ENCODE peak calls at places on chromosomes 7 and 10, in eight cellular contexts. One of them, this sample, is unnamed.

GRCh38 chr7:77531038-77531437 is 6.1 kb upstream of the PTPN12 start:
- DNase-seq in endothelial cell of umbilical vein: no peak
- DNase-seq in CD8-positive, alpha-beta memory T cell: no peak
- DNase-seq in suprapubic skin: no peak
- DNase-seq in fibroblast of pulmonary artery: no peak
- DNase-seq in HL-60: no peak
- DNase-seq in Peyer's patch: no peak
- DNase-seq in heart left ventricle: no peak
- DNase-seq in this sample: no peak

GRCh38 chr7:37281368-37282092 is 167.1 kb downstream of the ELMO1 start:
- DNase-seq in endothelial cell of umbilical vein: no peak
- DNase-seq in CD8-positive, alpha-beta memory T cell: no peak
- DNase-seq in suprapubic skin: no peak
- DNase-seq in fibroblast of pulmonary artery: no peak
- DNase-seq in HL-60: no peak
- DNase-seq in Peyer's patch: no peak
- DNase-seq in heart left ventricle: no peak
- DNase-seq in this sample: no peak

GRCh38 chr10:47366731-47367460 is 17.2 kb downstream of the ZNF488 start:
- DNase-seq in endothelial cell of umbilical vein: no peak
- DNase-seq in CD8-positive, alpha-beta memory T cell: no peak
- DNase-seq in suprapubic skin: peak
- DNase-seq in fibroblast of pulmonary artery: no peak
- DNase-seq in HL-60: no peak
- DNase-seq in Peyer's patch: no peak
- DNase-seq in heart left ventricle: no peak
- DNase-seq in this sample: no peak

GRCh38 chr7:54802841-54803240 is 43.8 kb upstream of the SEC61G start:
- DNase-seq in endothelial cell of umbilical vein: no peak
- DNase-seq in CD8-positive, alpha-beta memory T cell: no peak
- DNase-seq in suprapubic skin: no peak
- DNase-seq in fibroblast of pulmonary artery: peak
- DNase-seq in HL-60: no peak
- DNase-seq in Peyer's patch: no peak
- DNase-seq in heart left ventricle: no peak
- DNase-seq in this sample: no peak

GRCh38 chr10:80177781-80178636 is 27.3 kb downstream of the ANXA11 start:
- DNase-seq in endothelial cell of umbilical vein: no peak
- DNase-seq in CD8-positive, alpha-beta memory T cell: no peak
- DNase-seq in suprapubic skin: no peak
- DNase-seq in fibroblast of pulmonary artery: peak
- DNase-seq in HL-60: no peak
- DNase-seq in Peyer's patch: no peak
- DNase-seq in heart left ventricle: no peak
- DNase-seq in this sample: no peak

GRCh38 chr10:133355991-133356390 is 1.8 kb downstream of the FUOM start:
- DNase-seq in endothelial cell of umbilical vein: no peak
- DNase-seq in CD8-positive, alpha-beta memory T cell: no peak
- DNase-seq in suprapubic skin: peak
- DNase-seq in fibroblast of pulmonary artery: no peak
- DNase-seq in HL-60: no peak
- DNase-seq in Peyer's patch: no peak
- DNase-seq in heart left ventricle: no peak
- DNase-seq in this sample: no peak

GRCh38 chr7:82677493-82677892 is 233.9 kb upstream of the CACNA2D1 start:
- DNase-seq in endothelial cell of umbilical vein: no peak
- DNase-seq in CD8-positive, alpha-beta memory T cell: peak
- DNase-seq in suprapubic skin: no peak
- DNase-seq in fibroblast of pulmonary artery: no peak
- DNase-seq in HL-60: no peak
- DNase-seq in Peyer's patch: no peak
- DNase-seq in heart left ventricle: no peak
- DNase-seq in this sample: no peak

GRCh38 chr10:58921366-58921947 is 255.0 kb upstream of the PHYHIPL start:
- DNase-seq in endothelial cell of umbilical vein: no peak
- DNase-seq in CD8-positive, alpha-beta memory T cell: no peak
- DNase-seq in suprapubic skin: no peak
- DNase-seq in fibroblast of pulmonary artery: no peak
- DNase-seq in HL-60: no peak
- DNase-seq in Peyer's patch: no peak
- DNase-seq in heart left ventricle: no peak
- DNase-seq in this sample: no peak

GRCh38 chr10:110392121-110392859 is 87.6 kb upstream of the SMNDC1 start:
- DNase-seq in endothelial cell of umbilical vein: peak
- DNase-seq in CD8-positive, alpha-beta memory T cell: no peak
- DNase-seq in suprapubic skin: no peak
- DNase-seq in fibroblast of pulmonary artery: no peak
- DNase-seq in HL-60: no peak
- DNase-seq in Peyer's patch: peak
- DNase-seq in heart left ventricle: no peak
- DNase-seq in this sample: no peak

GRCh38 chr10:117360016-117360415 is 15.2 kb downstream of the PDZD8 start:
- DNase-seq in endothelial cell of umbilical vein: no peak
- DNase-seq in CD8-positive, alpha-beta memory T cell: no peak
- DNase-seq in suprapubic skin: no peak
- DNase-seq in fibroblast of pulmonary artery: no peak
- DNase-seq in HL-60: no peak
- DNase-seq in Peyer's patch: no peak
- DNase-seq in heart left ventricle: no peak
- DNase-seq in this sample: no peak

GRCh38 chr10:128050937-128051336 is 75.3 kb downstream of the MKI67 start:
- DNase-seq in endothelial cell of umbilical vein: no peak
- DNase-seq in CD8-positive, alpha-beta memory T cell: no peak
- DNase-seq in suprapubic skin: peak
- DNase-seq in fibroblast of pulmonary artery: peak
- DNase-seq in HL-60: no peak
- DNase-seq in Peyer's patch: no peak
- DNase-seq in heart left ventricle: peak
- DNase-seq in this sample: no peak

GRCh38 chr7:144723311-144723710 is 112.5 kb downstream of the TPK1 start:
- DNase-seq in endothelial cell of umbilical vein: no peak
- DNase-seq in CD8-positive, alpha-beta memory T cell: no peak
- DNase-seq in suprapubic skin: no peak
- DNase-seq in fibroblast of pulmonary artery: no peak
- DNase-seq in HL-60: no peak
- DNase-seq in Peyer's patch: no peak
- DNase-seq in heart left ventricle: no peak
- DNase-seq in this sample: no peak

GRCh38 chr7:126667742-126668366 is 584.9 kb downstream of the GRM8 start:
- DNase-seq in endothelial cell of umbilical vein: no peak
- DNase-seq in CD8-positive, alpha-beta memory T cell: no peak
- DNase-seq in suprapubic skin: no peak
- DNase-seq in fibroblast of pulmonary artery: no peak
- DNase-seq in HL-60: no peak
- DNase-seq in Peyer's patch: no peak
- DNase-seq in heart left ventricle: no peak
- DNase-seq in this sample: no peak

GRCh38 chr7:76428868-76429805 is 4.4 kb downstream of the ZP3 start:
- DNase-seq in endothelial cell of umbilical vein: peak
- DNase-seq in CD8-positive, alpha-beta memory T cell: no peak
- DNase-seq in suprapubic skin: peak
- DNase-seq in fibroblast of pulmonary artery: peak
- DNase-seq in HL-60: peak
- DNase-seq in Peyer's patch: no peak
- DNase-seq in heart left ventricle: no peak
- DNase-seq in this sample: no peak

GRCh38 chr7:107150375-107151073 is 18.3 kb upstream of the HBP1 start:
- DNase-seq in endothelial cell of umbilical vein: peak
- DNase-seq in CD8-positive, alpha-beta memory T cell: peak
- DNase-seq in suprapubic skin: peak
- DNase-seq in fibroblast of pulmonary artery: peak
- DNase-seq in HL-60: no peak
- DNase-seq in Peyer's patch: peak
- DNase-seq in heart left ventricle: peak
- DNase-seq in this sample: no peak

GRCh38 chr10:58529077-58529728 is 16.5 kb downstream of the BICC1 start:
- DNase-seq in endothelial cell of umbilical vein: no peak
- DNase-seq in CD8-positive, alpha-beta memory T cell: no peak
- DNase-seq in suprapubic skin: no peak
- DNase-seq in fibroblast of pulmonary artery: no peak
- DNase-seq in HL-60: no peak
- DNase-seq in Peyer's patch: no peak
- DNase-seq in heart left ventricle: no peak
- DNase-seq in this sample: no peak

GRCh38 chr7:134067164-134067563 is 60.0 kb upstream of the LRGUK start:
- DNase-seq in endothelial cell of umbilical vein: no peak
- DNase-seq in CD8-positive, alpha-beta memory T cell: no peak
- DNase-seq in suprapubic skin: no peak
- DNase-seq in fibroblast of pulmonary artery: no peak
- DNase-seq in HL-60: no peak
- DNase-seq in Peyer's patch: no peak
- DNase-seq in heart left ventricle: no peak
- DNase-seq in this sample: no peak

GRCh38 chr10:51894752-51895151 is 195.4 kb upstream of the CSTF2T start:
- DNase-seq in endothelial cell of umbilical vein: no peak
- DNase-seq in CD8-positive, alpha-beta memory T cell: no peak
- DNase-seq in suprapubic skin: no peak
- DNase-seq in fibroblast of pulmonary artery: peak
- DNase-seq in HL-60: no peak
- DNase-seq in Peyer's patch: no peak
- DNase-seq in heart left ventricle: no peak
- DNase-seq in this sample: no peak

GRCh38 chr7:132836746-132837145 is 245.1 kb downstream of the CHCHD3 start:
- DNase-seq in endothelial cell of umbilical vein: no peak
- DNase-seq in CD8-positive, alpha-beta memory T cell: no peak
- DNase-seq in suprapubic skin: no peak
- DNase-seq in fibroblast of pulmonary artery: peak
- DNase-seq in HL-60: no peak
- DNase-seq in Peyer's patch: no peak
- DNase-seq in heart left ventricle: no peak
- DNase-seq in this sample: no peak

GRCh38 chr7:35991511-35992232 is 161.4 kb upstream of the EEPD1 start:
- DNase-seq in endothelial cell of umbilical vein: no peak
- DNase-seq in CD8-positive, alpha-beta memory T cell: no peak
- DNase-seq in suprapubic skin: no peak
- DNase-seq in fibroblast of pulmonary artery: no peak
- DNase-seq in HL-60: no peak
- DNase-seq in Peyer's patch: no peak
- DNase-seq in heart left ventricle: no peak
- DNase-seq in this sample: no peak

GRCh38 chr7:80128918-80129317 is 5.7 kb upstream of the GNAI1 start:
- DNase-seq in endothelial cell of umbilical vein: no peak
- DNase-seq in CD8-positive, alpha-beta memory T cell: no peak
- DNase-seq in suprapubic skin: no peak
- DNase-seq in fibroblast of pulmonary artery: no peak
- DNase-seq in HL-60: no peak
- DNase-seq in Peyer's patch: no peak
- DNase-seq in heart left ventricle: no peak
- DNase-seq in this sample: peak

DNA sequence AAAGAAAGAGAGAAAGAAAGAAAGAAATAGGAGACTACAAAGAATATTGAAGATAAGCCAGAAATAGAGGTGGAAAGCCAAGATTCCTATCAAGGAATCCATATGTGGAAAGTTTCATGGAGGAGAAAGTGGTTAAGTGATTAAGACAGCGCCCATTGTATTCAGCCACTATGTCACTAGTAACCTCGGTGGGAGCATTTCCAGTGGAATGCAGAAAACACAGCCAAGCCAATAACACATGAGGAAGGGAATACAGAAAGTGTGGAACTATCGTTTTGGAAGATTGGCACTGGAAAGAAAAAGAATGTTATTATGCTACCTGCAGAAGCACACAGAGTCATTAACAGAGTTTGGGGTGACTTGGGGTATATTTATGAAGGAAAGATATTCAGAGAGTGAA is 2.7 kb downstream of the MGAM2 start:
- DNase-seq in endothelial cell of umbilical vein: no peak
- DNase-seq in CD8-positive, alpha-beta memory T cell: no peak
- DNase-seq in suprapubic skin: no peak
- DNase-seq in fibroblast of pulmonary artery: no peak
- DNase-seq in HL-60: no peak
- DNase-seq in Peyer's patch: no peak
- DNase-seq in heart left ventricle: no peak
- DNase-seq in this sample: no peak
- H3K4me3 ChIP-seq in endothelial cell of umbilical vein: no peak
- H3K4me3 ChIP-seq in CD8-positive, alpha-beta memory T cell: no peak
- H3K4me3 ChIP-seq in suprapubic skin: no peak
- H3K4me3 ChIP-seq in fibroblast of pulmonary artery: no peak
- H3K4me3 ChIP-seq in HL-60: no peak
- H3K4me3 ChIP-seq in Peyer's patch: no peak
- H3K4me3 ChIP-seq in heart left ventricle: no peak
- H3K4me3 ChIP-seq in this sample: no peak

GRCh38 chr10:122462533-122463465 is 1.4 kb downstream of the HTRA1 start:
- DNase-seq in endothelial cell of umbilical vein: peak
- DNase-seq in CD8-positive, alpha-beta memory T cell: no peak
- DNase-seq in suprapubic skin: peak
- DNase-seq in fibroblast of pulmonary artery: peak
- DNase-seq in HL-60: no peak
- DNase-seq in Peyer's patch: no peak
- DNase-seq in heart left ventricle: peak
- DNase-seq in this sample: no peak

GRCh38 chr10:122464575-122464974 is 3.2 kb downstream of the HTRA1 start:
- DNase-seq in endothelial cell of umbilical vein: no peak
- DNase-seq in CD8-positive, alpha-beta memory T cell: no peak
- DNase-seq in suprapubic skin: no peak
- DNase-seq in fibroblast of pulmonary artery: no peak
- DNase-seq in HL-60: no peak
- DNase-seq in Peyer's patch: no peak
- DNase-seq in heart left ventricle: peak
- DNase-seq in this sample: no peak

GRCh38 chr10:122465401-122465800 is 4.0 kb downstream of the HTRA1 start:
- DNase-seq in endothelial cell of umbilical vein: no peak
- DNase-seq in CD8-positive, alpha-beta memory T cell: no peak
- DNase-seq in suprapubic skin: no peak
- DNase-seq in fibroblast of pulmonary artery: no peak
- DNase-seq in HL-60: no peak
- DNase-seq in Peyer's patch: no peak
- DNase-seq in heart left ventricle: no peak
- DNase-seq in this sample: no peak

GRCh38 chr10:122463466-122464157 is 2.3 kb downstream of the HTRA1 start:
- DNase-seq in endothelial cell of umbilical vein: no peak
- DNase-seq in CD8-positive, alpha-beta memory T cell: no peak
- DNase-seq in suprapubic skin: no peak
- DNase-seq in fibroblast of pulmonary artery: no peak
- DNase-seq in HL-60: no peak
- DNase-seq in Peyer's patch: no peak
- DNase-seq in heart left ventricle: no peak
- DNase-seq in this sample: no peak

GRCh38 chr10:122464158-122464510 is 2.8 kb downstream of the HTRA1 start:
- DNase-seq in endothelial cell of umbilical vein: no peak
- DNase-seq in CD8-positive, alpha-beta memory T cell: no peak
- DNase-seq in suprapubic skin: no peak
- DNase-seq in fibroblast of pulmonary artery: no peak
- DNase-seq in HL-60: no peak
- DNase-seq in Peyer's patch: no peak
- DNase-seq in heart left ventricle: no peak
- DNase-seq in this sample: no peak
- H3K4me3 ChIP-seq in endothelial cell of umbilical vein: no peak
- H3K4me3 ChIP-seq in CD8-positive, alpha-beta memory T cell: no peak
- H3K4me3 ChIP-seq in suprapubic skin: peak
- H3K4me3 ChIP-seq in fibroblast of pulmonary artery: no peak
- H3K4me3 ChIP-seq in HL-60: no peak
- H3K4me3 ChIP-seq in Peyer's patch: no peak
- H3K4me3 ChIP-seq in heart left ventricle: no peak
- H3K4me3 ChIP-seq in this sample: no peak

GRCh38 chr10:86376852-86377796 is 10.5 kb upstream of the GRID1 start:
- DNase-seq in endothelial cell of umbilical vein: peak
- DNase-seq in CD8-positive, alpha-beta memory T cell: peak
- DNase-seq in suprapubic skin: peak
- DNase-seq in fibroblast of pulmonary artery: peak
- DNase-seq in HL-60: no peak
- DNase-seq in Peyer's patch: peak
- DNase-seq in heart left ventricle: peak
- DNase-seq in this sample: peak
- H3K4me3 ChIP-seq in endothelial cell of umbilical vein: no peak
- H3K4me3 ChIP-seq in CD8-positive, alpha-beta memory T cell: no peak
- H3K4me3 ChIP-seq in suprapubic skin: peak
- H3K4me3 ChIP-seq in fibroblast of pulmonary artery: no peak
- H3K4me3 ChIP-seq in HL-60: no peak
- H3K4me3 ChIP-seq in Peyer's patch: peak
- H3K4me3 ChIP-seq in heart left ventricle: peak
- H3K4me3 ChIP-seq in this sample: no peak

GRCh38 chr10:95818010-95818409 is 62.0 kb downstream of the ENTPD1 start:
- DNase-seq in endothelial cell of umbilical vein: no peak
- DNase-seq in CD8-positive, alpha-beta memory T cell: no peak
- DNase-seq in suprapubic skin: no peak
- DNase-seq in fibroblast of pulmonary artery: no peak
- DNase-seq in HL-60: no peak
- DNase-seq in Peyer's patch: no peak
- DNase-seq in heart left ventricle: no peak
- DNase-seq in this sample: no peak
- H3K4me3 ChIP-seq in endothelial cell of umbilical vein: no peak
- H3K4me3 ChIP-seq in CD8-positive, alpha-beta memory T cell: no peak
- H3K4me3 ChIP-seq in suprapubic skin: no peak
- H3K4me3 ChIP-seq in fibroblast of pulmonary artery: no peak
- H3K4me3 ChIP-seq in HL-60: no peak
- H3K4me3 ChIP-seq in Peyer's patch: no peak
- H3K4me3 ChIP-seq in heart left ventricle: no peak
- H3K4me3 ChIP-seq in this sample: no peak

This sample was measured in mucosa of descending colon.